ENCODE peak calls at places on chromosomes 12 and 14, in six cellular contexts. Z, P, D, Q, J and H are unnamed samples.

GRCh38 chr12:49332891-49333371 is 4.1 kb downstream of the C1QL4 start:
- DNase-seq in Q (no peak), Z (no peak), D (no peak), J (no peak), P (no peak), H (no peak)

GRCh38 chr12:10276774-10277173 is 30.9 kb upstream of the KLRD1 start:
- DNase-seq in Q (no peak), P (no peak), J (no peak), D (no peak), Z (no peak), H (no peak)

GRCh38 chr12:50564240-50564947 is 59.6 kb downstream of the DIP2B start:
- DNase-seq in P (no peak), D (no peak), J (peak; percentile 57), Q (no peak), Z (no peak), H (no peak)

GRCh38 chr12:2383276-2384028 is 330.7 kb downstream of the CACNA1C start:
- DNase-seq in Q (peak; percentile 82), J (peak; percentile 13), P (no peak), D (no peak), Z (no peak), H (peak; percentile 73)

GRCh38 chr12:90940872-90941499 is 14.0 kb downstream of the CCER1 start:
- DNase-seq in Z (peak; percentile 26), J (peak; percentile 82), P (no peak), D (peak; percentile 77), Q (peak; percentile 63), H (peak; percentile 36)

GRCh38 chr14:88026890-88027289 is 22.0 kb downstream of the GPR65 start:
- DNase-seq in J (no peak), P (no peak), Q (no peak), D (no peak), Z (no peak), H (no peak)

GRCh38 chr12:127383281-127383680 is 883.7 kb upstream of the TMEM132C start:
- DNase-seq in D (peak; percentile 55), P (no peak), Z (no peak), J (no peak), Q (peak; percentile 84), H (peak; percentile 91)

GRCh38 chr14:80944861-80945617 is 3.5 kb upstream of the CEP128 start:
- DNase-seq in P (no peak), Z (no peak), Q (no peak), J (no peak), D (no peak), H (no peak)

GRCh38 chr14:61103541-61104339 is 122.7 kb downstream of the SLC38A6 start:
- DNase-seq in Q (peak; percentile 93), Z (peak; percentile 88), J (peak; percentile 95), P (no peak), D (peak; percentile 21), H (peak; percentile 84)

GRCh38 chr12:19120795-19121194 is 8.7 kb upstream of the PLEKHA5 start:
- DNase-seq in D (no peak), P (no peak), Z (no peak), J (no peak), Q (peak; percentile 86), H (peak; percentile 29)

GRCh38 chr12:119157528-119157927 is 21.2 kb upstream of the HSPB8 start:
- DNase-seq in D (no peak), Q (no peak), J (no peak), Z (no peak), P (no peak), H (no peak)

GRCh38 chr14:28059254-28059653 is 707.3 kb upstream of the FOXG1 start:
- DNase-seq in Q (no peak), D (no peak), J (no peak), P (no peak), Z (no peak), H (no peak)